ENCODE peak calls at places on chromosomes 5 and 9, in ten cellular contexts. O is WTC11, Q is brain microvascular endothelial cell, A is choroid plexus epithelial cell, C is heart right ventricle, M is NB4, B is HFF-Myc, E is MCF 10A, Y is body of pancreas, U is GM10248. I is an unnamed sample.

GRCh38 chr9:92439921-92440750 is 15.9 kb upstream of the OMD start:
- DNase-seq in C (no peak), M (no peak), A (peak), O (no peak), B (no peak), E (peak), Y (no peak), Q (peak), U (no peak), I (no peak)

GRCh38 chr9:90198956-90199355 is 443.7 kb downstream of the DIRAS2 start:
- DNase-seq in B (no peak), O (no peak), U (no peak), E (no peak), Y (no peak), C (no peak), A (no peak), Q (no peak), M (peak), I (no peak)

GRCh38 chr9:129140397-129141065 is 29.3 kb downstream of the PTPA start:
- DNase-seq in C (peak), A (peak), O (peak), E (peak), Y (peak), U (no peak), Q (peak), B (no peak), M (peak), I (no peak)

GRCh38 chr5:180130291-180130869 is 58.8 kb upstream of the RNF130 start:
- DNase-seq in Y (no peak), U (no peak), C (no peak), O (no peak), M (no peak), Q (no peak), A (no peak), E (no peak), B (no peak), I (peak)

GRCh38 chr9:116087246-116087645 is 66.3 kb upstream of the PAPPA start:
- DNase-seq in U (no peak), O (no peak), Y (peak), C (peak), M (peak), B (no peak), Q (peak), A (peak), E (peak), I (no peak)

GRCh38 chr9:95796029-95796428 is 79.5 kb upstream of the ERCC6L2 start:
- DNase-seq in Q (no peak), O (no peak), C (no peak), M (no peak), U (no peak), B (no peak), Y (no peak), A (no peak), E (no peak), I (no peak)

GRCh38 chr9:1005043-1005667 is 28.7 kb downstream of the DMRT3 start:
- DNase-seq in B (peak), Q (peak), U (peak), Y (peak), C (no peak), M (peak), E (peak), A (peak), O (peak), I (no peak)

GRCh38 chr5:96175090-96175489 is 213.4 kb upstream of the ELL2 start:
- DNase-seq in B (no peak), Y (no peak), C (no peak), U (no peak), Q (no peak), A (no peak), M (peak), O (no peak), E (peak), I (no peak)

GRCh38 chr9:5608298-5609254 is 20.3 kb upstream of the RIC1 start:
- DNase-seq in B (no peak), A (peak), E (peak), O (no peak), Y (peak), C (no peak), Q (no peak), M (peak), U (no peak), I (no peak)

GRCh38 chr9:6576930-6577329 is 68.6 kb downstream of the GLDC start:
- DNase-seq in Y (no peak), E (no peak), M (no peak), A (no peak), B (no peak), U (no peak), Q (no peak), C (no peak), O (no peak), I (no peak)

GRCh38 chr5:134046801-134047707 is 42.3 kb upstream of the VDAC1 start:
- DNase-seq in O (no peak), A (no peak), U (no peak), Q (no peak), C (no peak), Y (no peak), B (no peak), M (no peak), E (no peak), I (no peak)

GRCh38 chr9:120583958-120584369 is 4.0 kb upstream of the CDK5RAP2 start:
- DNase-seq in Q (peak), M (peak), C (no peak), O (no peak), Y (peak), A (peak), U (peak), B (peak), E (peak), I (no peak)

GRCh38 chr9:110141118-110141797 is 66.7 kb downstream of the C9orf152 start:
- DNase-seq in U (no peak), C (no peak), O (no peak), E (peak), Q (peak), B (peak), A (peak), M (no peak), Y (peak), I (no peak)

GRCh38 chr5:13985736-13986418 is 41.4 kb upstream of the DNAH5 start:
- DNase-seq in C (no peak), Q (peak), U (no peak), M (no peak), B (peak), Y (peak), E (peak), A (peak), O (no peak), I (no peak)

GRCh38 chr5:609506-609905 is 2.6 kb upstream of the CEP72 start:
- DNase-seq in Q (no peak), O (no peak), B (no peak), U (no peak), E (no peak), A (no peak), C (no peak), Y (peak), M (no peak), I (no peak)

GRCh38 chr9:128160603-128160987 is 530 bp downstream of the BBLN start:
- DNase-seq in C (no peak), M (peak), Q (peak), U (peak), A (no peak), B (no peak), E (no peak), Y (peak), O (no peak), I (no peak)

GRCh38 chr5:2258861-2259260 is 376.1 kb upstream of the IRX4 start:
- DNase-seq in Y (no peak), M (no peak), O (no peak), U (no peak), A (no peak), Q (no peak), C (no peak), E (no peak), B (no peak), I (no peak)

GRCh38 chr5:35436441-35437057 is 181.1 kb upstream of the SPEF2 start:
- DNase-seq in U (peak), M (peak), C (no peak), Q (peak), A (peak), O (no peak), Y (peak), B (no peak), E (peak), I (no peak)

GRCh38 chr5:81789033-81789432 is 38.1 kb upstream of the SSBP2 start:
- DNase-seq in A (peak), C (no peak), M (peak), U (no peak), O (no peak), Q (peak), B (no peak), E (peak), Y (no peak), I (no peak)

GRCh38 chr5:170440771-170441370 is 51.7 kb upstream of the KCNMB1 start:
- DNase-seq in Y (no peak), B (no peak), U (no peak), A (no peak), E (no peak), C (no peak), Q (no peak), O (no peak), M (no peak), I (peak)

GRCh38 chr5:140182075-140182709 is 7.2 kb downstream of the CYSTM1 start:
- DNase-seq in Q (no peak), O (no peak), B (no peak), A (peak), U (no peak), C (no peak), M (no peak), E (peak), Y (no peak), I (no peak)

GRCh38 chr9:101465330-101465915 is 29.8 kb upstream of the ALDOB start:
- DNase-seq in M (peak), A (peak), B (peak), E (peak), U (no peak), Q (peak), O (peak), Y (peak), C (no peak), I (no peak)

GRCh38 chr5:175060264-175060663 is 335.9 kb downstream of the MSX2 start:
- DNase-seq in Y (no peak), B (no peak), M (no peak), Q (no peak), U (peak), O (no peak), A (no peak), C (no peak), E (no peak), I (no peak)

GRCh38 chr9:32394381-32395049 is 10.1 kb downstream of the ACO1 start:
- DNase-seq in Y (peak), A (no peak), Q (no peak), E (peak), C (no peak), U (no peak), M (no peak), B (no peak), O (no peak), I (no peak)

GRCh38 chr5:76960004-76960625 is 7.3 kb downstream of the CRHBP start:
- DNase-seq in M (peak), E (no peak), A (peak), Y (no peak), Q (peak), B (no peak), C (no peak), O (peak), U (peak), I (no peak)

GRCh38 chr5:123178693-123179092 is 89.7 kb downstream of the PRDM6 start:
- DNase-seq in B (no peak), A (no peak), Q (no peak), E (no peak), O (no peak), C (no peak), Y (no peak), U (no peak), M (no peak), I (no peak)

GRCh38 chr5:73126381-73126780 is 6.0 kb downstream of the TMEM171 start:
- DNase-seq in E (no peak), Q (no peak), C (no peak), B (no peak), M (no peak), O (no peak), Y (no peak), U (no peak), A (no peak), I (no peak)

GRCh38 chr9:34016149-34016548 is 32.5 kb downstream of the UBAP2 start:
- DNase-seq in A (no peak), O (no peak), C (no peak), B (no peak), M (no peak), E (no peak), Q (no peak), U (no peak), Y (no peak), I (no peak)

GRCh38 chr9:34010979-34011378 is 37.7 kb downstream of the UBAP2 start:
- DNase-seq in C (no peak), U (no peak), Q (no peak), A (peak), O (no peak), Y (no peak), E (peak), M (peak), B (peak), I (no peak)
- TF ChIP-seq CTCF in C (peak), U (no peak), Q (peak), A (peak), O (no peak), Y (no peak), E (peak), M (peak), B (peak), I (peak)

GRCh38 chr5:11803436-11803835 is 100.8 kb downstream of the CTNND2 start:
- DNase-seq in A (no peak), O (no peak), Q (no peak), M (peak), E (no peak), U (no peak), C (no peak), B (no peak), Y (no peak), I (no peak)

GRCh38 chr5:11797132-11797531 is 107.1 kb downstream of the CTNND2 start:
- DNase-seq in Y (peak), M (no peak), B (no peak), A (no peak), Q (no peak), O (peak), E (peak), C (no peak), U (no peak), I (no peak)

DNA sequence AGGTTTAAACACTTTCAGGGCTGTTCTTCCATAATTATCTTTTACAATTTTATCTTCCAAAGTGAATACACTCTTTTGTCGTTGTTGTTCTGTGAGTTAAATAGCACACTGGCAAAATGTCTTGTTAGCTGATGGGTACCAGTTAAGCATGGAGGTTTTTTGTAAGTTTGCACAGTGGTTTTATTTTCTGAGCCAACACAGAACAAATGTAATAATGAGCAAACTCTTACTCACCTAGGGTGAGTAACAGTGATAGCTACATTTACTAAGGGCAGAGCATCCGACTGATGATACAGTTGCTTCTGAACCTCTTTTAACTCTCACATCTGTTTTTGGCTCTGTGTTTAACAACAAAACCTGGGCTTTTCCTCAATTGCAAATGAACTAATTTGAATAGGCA is 103.2 kb downstream of the CTNND2 start:
- DNase-seq in C (no peak), Y (no peak), O (no peak), E (peak), Q (no peak), A (no peak), M (no peak), U (no peak), B (no peak), I (no peak)
- TF ChIP-seq CTCF in C (no peak), Y (no peak), O (no peak), E (no peak), Q (no peak), A (no peak), M (no peak), U (no peak), B (no peak), I (no peak)

DNA sequence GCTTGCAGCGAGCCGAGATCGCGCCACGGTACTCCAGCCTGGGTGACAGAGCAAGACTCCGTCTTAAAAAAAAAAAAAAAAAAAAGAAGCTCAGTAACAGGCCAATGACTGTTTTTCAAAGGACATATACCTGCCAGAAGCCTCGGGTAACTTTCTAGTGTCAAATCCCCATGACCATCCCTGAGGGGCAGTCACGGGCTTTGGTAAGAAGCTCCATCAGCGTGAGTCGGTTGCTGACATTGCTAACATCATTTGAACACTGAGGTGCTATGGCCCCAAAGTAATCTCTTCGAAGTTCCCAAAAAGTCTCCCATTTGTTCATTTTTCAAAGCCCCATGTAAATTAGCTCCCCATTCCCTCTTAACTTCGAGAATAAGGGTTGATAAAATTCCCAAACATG is 11.6 kb downstream of the NAIP start:
- DNase-seq in B (no peak), C (no peak), E (no peak), Y (no peak), Q (no peak), O (no peak), M (peak), U (no peak), A (no peak), I (no peak)
- TF ChIP-seq CTCF in B (no peak), C (no peak), E (no peak), Y (no peak), Q (no peak), O (no peak), M (no peak), U (no peak), A (no peak), I (no peak)

GRCh38 chr9:38415846-38416245 is 8.4 kb downstream of the IGFBPL1 start:
- DNase-seq in E (no peak), Y (no peak), A (no peak), U (no peak), B (no peak), M (no peak), Q (no peak), C (no peak), O (no peak), I (no peak)

GRCh38 chr9:38416461-38416860 is 7.8 kb downstream of the IGFBPL1 start:
- DNase-seq in B (no peak), O (no peak), E (no peak), C (no peak), A (no peak), Y (no peak), U (no peak), M (no peak), Q (no peak), I (no peak)

GRCh38 chr9:38419216-38419615 is 5.0 kb downstream of the IGFBPL1 start:
- DNase-seq in M (no peak), E (no peak), B (no peak), O (no peak), Q (no peak), C (no peak), Y (no peak), U (no peak), A (no peak), I (no peak)

GRCh38 chr9:38418366-38418765 is 5.9 kb downstream of the IGFBPL1 start:
- DNase-seq in Q (no peak), Y (no peak), A (no peak), C (no peak), O (no peak), E (no peak), U (no peak), B (no peak), M (no peak), I (no peak)

GRCh38 chr9:38417003-38417965 is 7.0 kb downstream of the IGFBPL1 start:
- DNase-seq in U (peak), Y (peak), E (peak), C (no peak), O (peak), B (no peak), A (peak), M (peak), Q (no peak), I (no peak)
- TF ChIP-seq CTCF in U (peak), Y (peak), E (peak), C (peak), O (peak), B (peak), A (peak), M (peak), Q (peak), I (peak)

I was measured in type B pancreatic cell.